ENCODE peak calls at places on chromosomes 1 and 21, in six cellular contexts. S, I, W, U, T and V are unnamed samples.
A peak's percentile ranks its signal among the peaks of the same experiment; 100 is the strongest.

GRCh38 chr21:31514598-31514997 is 144.9 kb upstream of the SOD1 start:
- DNase-seq in S (no peak), I (no peak), W (no peak), U (no peak), T (no peak), V (no peak)

GRCh38 chr1:55215194-55216021 is at the start of gene USP24:
- DNase-seq in S (peak; percentile 76), I (peak; percentile 88), W (peak; percentile 65), U (peak; percentile 91), T (peak; percentile 52), V (no peak)

GRCh38 chr1:35544976-35545375 is 12.2 kb downstream of the KIAA0319L start:
- DNase-seq in S (no peak), I (peak; percentile 71), W (peak; percentile 68), U (no peak), T (peak; percentile 47), V (no peak)

GRCh38 chr1:193542668-193543067 is 356.3 kb upstream of the B3GALT2 start:
- DNase-seq in S (no peak), I (peak; percentile 30), W (no peak), U (no peak), T (no peak), V (no peak)

GRCh38 chr1:151238467-151238739 is 16.1 kb upstream of the PSMD4 start:
- DNase-seq in S (no peak), I (peak; percentile 69), W (peak; percentile 67), U (no peak), T (peak; percentile 88), V (peak; percentile 73)

GRCh38 chr1:3162483-3162882 is 93.5 kb downstream of the PRDM16 start:
- DNase-seq in S (no peak), I (no peak), W (no peak), U (no peak), T (no peak), V (no peak)

GRCh38 chr1:77271851-77272250 is 10.0 kb upstream of the AK5 start:
- DNase-seq in S (no peak), I (peak; percentile 73), W (peak; percentile 66), U (no peak), T (peak; percentile 68), V (no peak)

GRCh38 chr1:225987491-225988316 is 11.4 kb downstream of the SDE2 start:
- DNase-seq in S (no peak), I (peak; percentile 47), W (peak; percentile 74), U (peak; percentile 40), T (peak; percentile 77), V (no peak)

GRCh38 chr1:63828322-63829044 is 54.7 kb downstream of the ROR1 start:
- DNase-seq in S (no peak), I (no peak), W (no peak), U (no peak), T (no peak), V (no peak)